ENCODE peak calls at places on chromosome 14, in seven cellular contexts. D is bronchial epithelial cell, X is nucleus accumbens, S is fibroblast of lung, A is AML-193, M is H4, Y is HL-60. V is an unnamed sample.

GRCh38 chr14:55957950-55958349 is 160.3 kb upstream of the PELI2 start:
- DNase-seq in D (no peak), X (no peak), S (peak; percentile 47), A (no peak), M (no peak), Y (no peak), V (no peak)

GRCh38 chr14:76837524-76837923 is 11.3 kb downstream of the LRRC74A start:
- DNase-seq in D (no peak), X (no peak), S (no peak), A (no peak), M (no peak), Y (no peak), V (no peak)

GRCh38 chr14:100416081-100416480 is 92.9 kb downstream of the SLC25A47 start:
- DNase-seq in D (no peak), X (no peak), S (no peak), A (no peak), M (no peak), Y (no peak), V (no peak)

GRCh38 chr14:55599250-55599879 is 19.4 kb downstream of the KTN1 start:
- DNase-seq in D (no peak), X (no peak), S (no peak), A (no peak), M (peak; percentile 86), Y (peak; percentile 43), V (no peak)

GRCh38 chr14:22315336-22315735 is 273.7 kb downstream of the DAD1 start:
- DNase-seq in D (peak; percentile 56), X (no peak), S (no peak), A (no peak), M (no peak), Y (no peak), V (no peak)

GRCh38 chr14:87908591-87908990 is 84.4 kb downstream of the GALC start:
- DNase-seq in D (no peak), X (no peak), S (no peak), A (no peak), M (no peak), Y (no peak), V (no peak)

GRCh38 chr14:78605065-78605762 is 435.0 kb downstream of the NRXN3 start:
- DNase-seq in D (no peak), X (no peak), S (no peak), A (no peak), M (no peak), Y (no peak), V (no peak)

GRCh38 chr14:34053666-34054065 is 102.8 kb upstream of the EGLN3 start:
- DNase-seq in D (no peak), X (no peak), S (peak; percentile 80), A (no peak), M (no peak), Y (no peak), V (no peak)

GRCh38 chr14:93011650-93012317 is 88.8 kb downstream of the CHGA start:
- DNase-seq in D (no peak), X (peak; percentile 69), S (no peak), A (no peak), M (no peak), Y (no peak), V (no peak)

GRCh38 chr14:102539544-102540309 is 30.2 kb upstream of the ANKRD9 start:
- DNase-seq in D (peak; percentile 37), X (no peak), S (peak; percentile 70), A (no peak), M (peak; percentile 42), Y (no peak), V (no peak)

GRCh38 chr14:49934638-49935037 is 41.8 kb downstream of the ARF6 start:
- DNase-seq in D (no peak), X (no peak), S (peak; percentile 23), A (no peak), M (no peak), Y (no peak), V (no peak)

GRCh38 chr14:100159865-100160533 is 554 bp upstream of the DEGS2 start:
- DNase-seq in D (peak; percentile 53), X (no peak), S (no peak), A (no peak), M (no peak), Y (no peak), V (no peak)

GRCh38 chr14:54814076-54814475 is 88.5 kb downstream of the GCH1 start:
- DNase-seq in D (no peak), X (no peak), S (no peak), A (no peak), M (peak; percentile 48), Y (peak; percentile 3), V (no peak)

GRCh38 chr14:58864751-58865519 is 227.2 kb downstream of the DACT1 start:
- DNase-seq in D (no peak), X (no peak), S (peak; percentile 87), A (no peak), M (peak; percentile 59), Y (no peak), V (peak; percentile 62)

GRCh38 chr14:45261209-45261608 is 8.2 kb upstream of the MIS18BP1 start:
- DNase-seq in D (no peak), X (no peak), S (no peak), A (no peak), M (no peak), Y (no peak), V (no peak)

GRCh38 chr14:93811020-93811419 is 22.7 kb upstream of the PRIMA1 start:
- DNase-seq in D (no peak), X (no peak), S (no peak), A (no peak), M (no peak), Y (no peak), V (no peak)

GRCh38 chr14:80275208-80275850 is 64.0 kb upstream of the DIO2 start:
- DNase-seq in D (peak; percentile 39), X (no peak), S (peak; percentile 82), A (no peak), M (peak; percentile 5), Y (no peak), V (peak; percentile 2)

GRCh38 chr14:56474419-56475022 is 105.1 kb upstream of the TMEM260 start:
- DNase-seq in D (peak; percentile 44), X (no peak), S (peak; percentile 16), A (peak; percentile 15), M (peak; percentile 44), Y (peak; percentile 28), V (peak; percentile 75)

GRCh38 chr14:95530461-95531170 is 4.2 kb upstream of the GLRX5 start:
- DNase-seq in D (peak; percentile 66), X (no peak), S (no peak), A (no peak), M (no peak), Y (no peak), V (no peak)

GRCh38 chr14:60734465-60735242 is at the start of gene MNAT1:
- DNase-seq in D (peak; percentile 70), X (peak; percentile 63), S (peak; percentile 87), A (peak; percentile 84), M (peak; percentile 68), Y (peak; percentile 82), V (peak; percentile 95)

GRCh38 chr14:32709072-32709471 is 229.6 kb upstream of the NPAS3 start:
- DNase-seq in D (peak; percentile 45), X (no peak), S (peak; percentile 94), A (no peak), M (peak; percentile 86), Y (no peak), V (no peak)

GRCh38 chr14:75125617-75126016 is 1.2 kb downstream of the NEK9 start:
- DNase-seq in D (peak; percentile 50), X (no peak), S (peak; percentile 82), A (peak; percentile 19), M (no peak), Y (peak; percentile 30), V (peak; percentile 52)

V was measured in HTR-8/SVneo.